ENCODE peak calls at places on chromosomes 11 and 22, in eight cellular contexts. One of them, this sample, is unnamed.

GRCh38 chr11:115256326-115257197 is 247.7 kb downstream of the CADM1 start:
- DNase-seq in activated CD4-positive, alpha-beta memory T cell treated with anti-CD3 and anti-CD28 coated beads, Interleukin-2, amount 10 ng/mL, durations not matched to agents 7 days and 5 days: no peak
- DNase-seq in effector CD4-positive, alpha-beta T cell: no peak
- DNase-seq in endothelial cell: peak; percentile 12
- DNase-seq in stimulated activated CD8-positive, alpha-beta memory T cell treated with anti-CD3 and anti-CD28 coated beads, Interleukin-7, amount 100 ng/mL, for 48 hours: no peak
- DNase-seq in T-helper 2 cell: no peak
- DNase-seq in sciatic nerve: no peak
- DNase-seq in HepG2: no peak
- DNase-seq in this sample: peak; percentile 84

GRCh38 chr11:30422828-30423648 is 100.1 kb downstream of the ARL14EP start:
- DNase-seq in activated CD4-positive, alpha-beta memory T cell treated with anti-CD3 and anti-CD28 coated beads, Interleukin-2, amount 10 ng/mL, durations not matched to agents 7 days and 5 days: no peak
- DNase-seq in effector CD4-positive, alpha-beta T cell: no peak
- DNase-seq in endothelial cell: no peak
- DNase-seq in stimulated activated CD8-positive, alpha-beta memory T cell treated with anti-CD3 and anti-CD28 coated beads, Interleukin-7, amount 100 ng/mL, for 48 hours: no peak
- DNase-seq in T-helper 2 cell: no peak
- DNase-seq in sciatic nerve: no peak
- DNase-seq in HepG2: no peak
- DNase-seq in this sample: peak; percentile 64

GRCh38 chr11:71406681-71407080 is 41.5 kb downstream of the DHCR7 start:
- DNase-seq in activated CD4-positive, alpha-beta memory T cell treated with anti-CD3 and anti-CD28 coated beads, Interleukin-2, amount 10 ng/mL, durations not matched to agents 7 days and 5 days: no peak
- DNase-seq in effector CD4-positive, alpha-beta T cell: no peak
- DNase-seq in endothelial cell: no peak
- DNase-seq in stimulated activated CD8-positive, alpha-beta memory T cell treated with anti-CD3 and anti-CD28 coated beads, Interleukin-7, amount 100 ng/mL, for 48 hours: no peak
- DNase-seq in T-helper 2 cell: no peak
- DNase-seq in sciatic nerve: no peak
- DNase-seq in HepG2: no peak
- DNase-seq in this sample: no peak

GRCh38 chr11:59011672-59012071 is 72.4 kb downstream of the GLYATL1 start:
- DNase-seq in activated CD4-positive, alpha-beta memory T cell treated with anti-CD3 and anti-CD28 coated beads, Interleukin-2, amount 10 ng/mL, durations not matched to agents 7 days and 5 days: no peak
- DNase-seq in effector CD4-positive, alpha-beta T cell: no peak
- DNase-seq in endothelial cell: no peak
- DNase-seq in stimulated activated CD8-positive, alpha-beta memory T cell treated with anti-CD3 and anti-CD28 coated beads, Interleukin-7, amount 100 ng/mL, for 48 hours: no peak
- DNase-seq in T-helper 2 cell: no peak
- DNase-seq in sciatic nerve: no peak
- DNase-seq in HepG2: no peak
- DNase-seq in this sample: peak; percentile 85

GRCh38 chr11:12159351-12160099 is 49.1 kb downstream of the MICAL2 start:
- DNase-seq in activated CD4-positive, alpha-beta memory T cell treated with anti-CD3 and anti-CD28 coated beads, Interleukin-2, amount 10 ng/mL, durations not matched to agents 7 days and 5 days: no peak
- DNase-seq in effector CD4-positive, alpha-beta T cell: no peak
- DNase-seq in endothelial cell: no peak
- DNase-seq in stimulated activated CD8-positive, alpha-beta memory T cell treated with anti-CD3 and anti-CD28 coated beads, Interleukin-7, amount 100 ng/mL, for 48 hours: no peak
- DNase-seq in T-helper 2 cell: no peak
- DNase-seq in sciatic nerve: no peak
- DNase-seq in HepG2: no peak
- DNase-seq in this sample: peak; percentile 33

GRCh38 chr11:66222358-66223149 is 45.9 kb upstream of the RAB1B start:
- DNase-seq in activated CD4-positive, alpha-beta memory T cell treated with anti-CD3 and anti-CD28 coated beads, Interleukin-2, amount 10 ng/mL, durations not matched to agents 7 days and 5 days: peak; percentile 93
- DNase-seq in effector CD4-positive, alpha-beta T cell: peak; percentile 91
- DNase-seq in endothelial cell: peak; percentile 86
- DNase-seq in stimulated activated CD8-positive, alpha-beta memory T cell treated with anti-CD3 and anti-CD28 coated beads, Interleukin-7, amount 100 ng/mL, for 48 hours: peak; percentile 89
- DNase-seq in T-helper 2 cell: peak; percentile 91
- DNase-seq in sciatic nerve: peak; percentile 93
- DNase-seq in HepG2: peak; percentile 93
- DNase-seq in this sample: peak; percentile 96

GRCh38 chr22:50710221-50710620 is 27.8 kb upstream of the ACR start:
- DNase-seq in activated CD4-positive, alpha-beta memory T cell treated with anti-CD3 and anti-CD28 coated beads, Interleukin-2, amount 10 ng/mL, durations not matched to agents 7 days and 5 days: no peak
- DNase-seq in effector CD4-positive, alpha-beta T cell: no peak
- DNase-seq in endothelial cell: no peak
- DNase-seq in stimulated activated CD8-positive, alpha-beta memory T cell treated with anti-CD3 and anti-CD28 coated beads, Interleukin-7, amount 100 ng/mL, for 48 hours: no peak
- DNase-seq in T-helper 2 cell: no peak
- DNase-seq in sciatic nerve: no peak
- DNase-seq in HepG2: no peak
- DNase-seq in this sample: peak; percentile 35

GRCh38 chr11:72012897-72013721 is 14.4 kb downstream of the IL18BP start:
- DNase-seq in activated CD4-positive, alpha-beta memory T cell treated with anti-CD3 and anti-CD28 coated beads, Interleukin-2, amount 10 ng/mL, durations not matched to agents 7 days and 5 days: no peak
- DNase-seq in effector CD4-positive, alpha-beta T cell: no peak
- DNase-seq in endothelial cell: no peak
- DNase-seq in stimulated activated CD8-positive, alpha-beta memory T cell treated with anti-CD3 and anti-CD28 coated beads, Interleukin-7, amount 100 ng/mL, for 48 hours: no peak
- DNase-seq in T-helper 2 cell: no peak
- DNase-seq in sciatic nerve: peak; percentile 74
- DNase-seq in HepG2: no peak
- DNase-seq in this sample: no peak

GRCh38 chr11:72584293-72584921 is 89.8 kb downstream of the PDE2A start:
- DNase-seq in activated CD4-positive, alpha-beta memory T cell treated with anti-CD3 and anti-CD28 coated beads, Interleukin-2, amount 10 ng/mL, durations not matched to agents 7 days and 5 days: peak; percentile 72
- DNase-seq in effector CD4-positive, alpha-beta T cell: peak; percentile 23
- DNase-seq in endothelial cell: peak; percentile 36
- DNase-seq in stimulated activated CD8-positive, alpha-beta memory T cell treated with anti-CD3 and anti-CD28 coated beads, Interleukin-7, amount 100 ng/mL, for 48 hours: no peak
- DNase-seq in T-helper 2 cell: peak; percentile 42
- DNase-seq in sciatic nerve: peak; percentile 79
- DNase-seq in HepG2: no peak
- DNase-seq in this sample: peak; percentile 83

GRCh38 chr11:1842149-1843097 is 3.6 kb downstream of the TNNI2 start:
- DNase-seq in activated CD4-positive, alpha-beta memory T cell treated with anti-CD3 and anti-CD28 coated beads, Interleukin-2, amount 10 ng/mL, durations not matched to agents 7 days and 5 days: no peak
- DNase-seq in effector CD4-positive, alpha-beta T cell: no peak
- DNase-seq in endothelial cell: no peak
- DNase-seq in stimulated activated CD8-positive, alpha-beta memory T cell treated with anti-CD3 and anti-CD28 coated beads, Interleukin-7, amount 100 ng/mL, for 48 hours: no peak
- DNase-seq in T-helper 2 cell: no peak
- DNase-seq in sciatic nerve: no peak
- DNase-seq in HepG2: peak; percentile 67
- DNase-seq in this sample: no peak

GRCh38 chr11:104254347-104254746 is 90.4 kb upstream of the PDGFD start:
- DNase-seq in activated CD4-positive, alpha-beta memory T cell treated with anti-CD3 and anti-CD28 coated beads, Interleukin-2, amount 10 ng/mL, durations not matched to agents 7 days and 5 days: peak; percentile 36
- DNase-seq in effector CD4-positive, alpha-beta T cell: no peak
- DNase-seq in endothelial cell: peak; percentile 77
- DNase-seq in stimulated activated CD8-positive, alpha-beta memory T cell treated with anti-CD3 and anti-CD28 coated beads, Interleukin-7, amount 100 ng/mL, for 48 hours: peak; percentile 10
- DNase-seq in T-helper 2 cell: no peak
- DNase-seq in sciatic nerve: peak; percentile 49
- DNase-seq in HepG2: peak; percentile 24
- DNase-seq in this sample: peak; percentile 93

GRCh38 chr11:97110376-97110775 is 720.6 kb downstream of the JRKL start:
- DNase-seq in activated CD4-positive, alpha-beta memory T cell treated with anti-CD3 and anti-CD28 coated beads, Interleukin-2, amount 10 ng/mL, durations not matched to agents 7 days and 5 days: no peak
- DNase-seq in effector CD4-positive, alpha-beta T cell: no peak
- DNase-seq in endothelial cell: no peak
- DNase-seq in stimulated activated CD8-positive, alpha-beta memory T cell treated with anti-CD3 and anti-CD28 coated beads, Interleukin-7, amount 100 ng/mL, for 48 hours: no peak
- DNase-seq in T-helper 2 cell: no peak
- DNase-seq in sciatic nerve: no peak
- DNase-seq in HepG2: no peak
- DNase-seq in this sample: no peak

GRCh38 chr11:2299773-2300172 is 1.9 kb downstream of the C11orf21 start:
- DNase-seq in activated CD4-positive, alpha-beta memory T cell treated with anti-CD3 and anti-CD28 coated beads, Interleukin-2, amount 10 ng/mL, durations not matched to agents 7 days and 5 days: no peak
- DNase-seq in effector CD4-positive, alpha-beta T cell: no peak
- DNase-seq in endothelial cell: no peak
- DNase-seq in stimulated activated CD8-positive, alpha-beta memory T cell treated with anti-CD3 and anti-CD28 coated beads, Interleukin-7, amount 100 ng/mL, for 48 hours: no peak
- DNase-seq in T-helper 2 cell: no peak
- DNase-seq in sciatic nerve: no peak
- DNase-seq in HepG2: no peak
- DNase-seq in this sample: peak; percentile 40

GRCh38 chr22:36236338-36237319 is 2.7 kb downstream of the APOL2 start:
- DNase-seq in activated CD4-positive, alpha-beta memory T cell treated with anti-CD3 and anti-CD28 coated beads, Interleukin-2, amount 10 ng/mL, durations not matched to agents 7 days and 5 days: no peak
- DNase-seq in effector CD4-positive, alpha-beta T cell: no peak
- DNase-seq in endothelial cell: no peak
- DNase-seq in stimulated activated CD8-positive, alpha-beta memory T cell treated with anti-CD3 and anti-CD28 coated beads, Interleukin-7, amount 100 ng/mL, for 48 hours: no peak
- DNase-seq in T-helper 2 cell: no peak
- DNase-seq in sciatic nerve: no peak
- DNase-seq in HepG2: no peak
- DNase-seq in this sample: no peak

GRCh38 chr11:37804666-37805065 is 1206.6 kb upstream of the RAG2 start:
- DNase-seq in activated CD4-positive, alpha-beta memory T cell treated with anti-CD3 and anti-CD28 coated beads, Interleukin-2, amount 10 ng/mL, durations not matched to agents 7 days and 5 days: no peak
- DNase-seq in effector CD4-positive, alpha-beta T cell: no peak
- DNase-seq in endothelial cell: no peak
- DNase-seq in stimulated activated CD8-positive, alpha-beta memory T cell treated with anti-CD3 and anti-CD28 coated beads, Interleukin-7, amount 100 ng/mL, for 48 hours: no peak
- DNase-seq in T-helper 2 cell: no peak
- DNase-seq in sciatic nerve: no peak
- DNase-seq in HepG2: no peak
- DNase-seq in this sample: no peak

GRCh38 chr11:62921573-62922188 is 518 bp upstream of the CHRM1 start:
- DNase-seq in activated CD4-positive, alpha-beta memory T cell treated with anti-CD3 and anti-CD28 coated beads, Interleukin-2, amount 10 ng/mL, durations not matched to agents 7 days and 5 days: no peak
- DNase-seq in effector CD4-positive, alpha-beta T cell: no peak
- DNase-seq in endothelial cell: no peak
- DNase-seq in stimulated activated CD8-positive, alpha-beta memory T cell treated with anti-CD3 and anti-CD28 coated beads, Interleukin-7, amount 100 ng/mL, for 48 hours: no peak
- DNase-seq in T-helper 2 cell: no peak
- DNase-seq in sciatic nerve: no peak
- DNase-seq in HepG2: no peak
- DNase-seq in this sample: peak; percentile 55

GRCh38 chr22:28883917-28884753 is 763 bp downstream of the ZNRF3 start:
- DNase-seq in activated CD4-positive, alpha-beta memory T cell treated with anti-CD3 and anti-CD28 coated beads, Interleukin-2, amount 10 ng/mL, durations not matched to agents 7 days and 5 days: peak; percentile 24
- DNase-seq in effector CD4-positive, alpha-beta T cell: peak; percentile 35
- DNase-seq in endothelial cell: peak; percentile 41
- DNase-seq in stimulated activated CD8-positive, alpha-beta memory T cell treated with anti-CD3 and anti-CD28 coated beads, Interleukin-7, amount 100 ng/mL, for 48 hours: no peak
- DNase-seq in T-helper 2 cell: peak; percentile 40
- DNase-seq in sciatic nerve: peak; percentile 68
- DNase-seq in HepG2: no peak
- DNase-seq in this sample: peak; percentile 88

GRCh38 chr11:130671801-130672700 is 223.6 kb downstream of the ADAMTS15 start:
- DNase-seq in activated CD4-positive, alpha-beta memory T cell treated with anti-CD3 and anti-CD28 coated beads, Interleukin-2, amount 10 ng/mL, durations not matched to agents 7 days and 5 days: no peak
- DNase-seq in effector CD4-positive, alpha-beta T cell: no peak
- DNase-seq in endothelial cell: no peak
- DNase-seq in stimulated activated CD8-positive, alpha-beta memory T cell treated with anti-CD3 and anti-CD28 coated beads, Interleukin-7, amount 100 ng/mL, for 48 hours: no peak
- DNase-seq in T-helper 2 cell: no peak
- DNase-seq in sciatic nerve: peak; percentile 71
- DNase-seq in HepG2: no peak
- DNase-seq in this sample: peak; percentile 58

GRCh38 chr11:12674571-12674935 is 332 bp downstream of the TEAD1 start:
- DNase-seq in activated CD4-positive, alpha-beta memory T cell treated with anti-CD3 and anti-CD28 coated beads, Interleukin-2, amount 10 ng/mL, durations not matched to agents 7 days and 5 days: peak; percentile 24
- DNase-seq in effector CD4-positive, alpha-beta T cell: no peak
- DNase-seq in endothelial cell: no peak
- DNase-seq in stimulated activated CD8-positive, alpha-beta memory T cell treated with anti-CD3 and anti-CD28 coated beads, Interleukin-7, amount 100 ng/mL, for 48 hours: no peak
- DNase-seq in T-helper 2 cell: peak; percentile 9
- DNase-seq in sciatic nerve: no peak
- DNase-seq in HepG2: no peak
- DNase-seq in this sample: no peak

GRCh38 chr11:108405706-108406105 is 61.6 kb downstream of the C11orf65 start:
- DNase-seq in activated CD4-positive, alpha-beta memory T cell treated with anti-CD3 and anti-CD28 coated beads, Interleukin-2, amount 10 ng/mL, durations not matched to agents 7 days and 5 days: no peak
- DNase-seq in effector CD4-positive, alpha-beta T cell: no peak
- DNase-seq in endothelial cell: no peak
- DNase-seq in stimulated activated CD8-positive, alpha-beta memory T cell treated with anti-CD3 and anti-CD28 coated beads, Interleukin-7, amount 100 ng/mL, for 48 hours: no peak
- DNase-seq in T-helper 2 cell: no peak
- DNase-seq in sciatic nerve: no peak
- DNase-seq in HepG2: no peak
- DNase-seq in this sample: no peak

GRCh38 chr11:34263462-34264186 is 94.2 kb downstream of the ABTB2 start:
- DNase-seq in activated CD4-positive, alpha-beta memory T cell treated with anti-CD3 and anti-CD28 coated beads, Interleukin-2, amount 10 ng/mL, durations not matched to agents 7 days and 5 days: no peak
- DNase-seq in effector CD4-positive, alpha-beta T cell: no peak
- DNase-seq in endothelial cell: no peak
- DNase-seq in stimulated activated CD8-positive, alpha-beta memory T cell treated with anti-CD3 and anti-CD28 coated beads, Interleukin-7, amount 100 ng/mL, for 48 hours: no peak
- DNase-seq in T-helper 2 cell: no peak
- DNase-seq in sciatic nerve: no peak
- DNase-seq in HepG2: peak; percentile 36
- DNase-seq in this sample: peak; percentile 75

GRCh38 chr22:37472418-37473006 is 13.7 kb downstream of the MFNG start:
- DNase-seq in activated CD4-positive, alpha-beta memory T cell treated with anti-CD3 and anti-CD28 coated beads, Interleukin-2, amount 10 ng/mL, durations not matched to agents 7 days and 5 days: peak; percentile 48
- DNase-seq in effector CD4-positive, alpha-beta T cell: peak; percentile 30
- DNase-seq in endothelial cell: peak; percentile 53
- DNase-seq in stimulated activated CD8-positive, alpha-beta memory T cell treated with anti-CD3 and anti-CD28 coated beads, Interleukin-7, amount 100 ng/mL, for 48 hours: no peak
- DNase-seq in T-helper 2 cell: peak; percentile 33
- DNase-seq in sciatic nerve: no peak
- DNase-seq in HepG2: peak; percentile 46
- DNase-seq in this sample: peak; percentile 87

GRCh38 chr22:19772422-19772672 is 11.8 kb downstream of the TBX1 start:
- DNase-seq in activated CD4-positive, alpha-beta memory T cell treated with anti-CD3 and anti-CD28 coated beads, Interleukin-2, amount 10 ng/mL, durations not matched to agents 7 days and 5 days: no peak
- DNase-seq in effector CD4-positive, alpha-beta T cell: no peak
- DNase-seq in endothelial cell: no peak
- DNase-seq in stimulated activated CD8-positive, alpha-beta memory T cell treated with anti-CD3 and anti-CD28 coated beads, Interleukin-7, amount 100 ng/mL, for 48 hours: no peak
- DNase-seq in T-helper 2 cell: no peak
- DNase-seq in sciatic nerve: no peak
- DNase-seq in HepG2: no peak
- DNase-seq in this sample: no peak

GRCh38 chr22:37198290-37199102 is 10.4 kb upstream of the C1QTNF6 start:
- DNase-seq in activated CD4-positive, alpha-beta memory T cell treated with anti-CD3 and anti-CD28 coated beads, Interleukin-2, amount 10 ng/mL, durations not matched to agents 7 days and 5 days: peak; percentile 91
- DNase-seq in effector CD4-positive, alpha-beta T cell: peak; percentile 90
- DNase-seq in endothelial cell: peak; percentile 91
- DNase-seq in stimulated activated CD8-positive, alpha-beta memory T cell treated with anti-CD3 and anti-CD28 coated beads, Interleukin-7, amount 100 ng/mL, for 48 hours: peak; percentile 77
- DNase-seq in T-helper 2 cell: peak; percentile 82
- DNase-seq in sciatic nerve: peak; percentile 95
- DNase-seq in HepG2: peak; percentile 80
- DNase-seq in this sample: peak; percentile 94

GRCh38 chr22:46121523-46122287 is 28.6 kb upstream of the PPARA start:
- DNase-seq in activated CD4-positive, alpha-beta memory T cell treated with anti-CD3 and anti-CD28 coated beads, Interleukin-2, amount 10 ng/mL, durations not matched to agents 7 days and 5 days: no peak
- DNase-seq in effector CD4-positive, alpha-beta T cell: no peak
- DNase-seq in endothelial cell: no peak
- DNase-seq in stimulated activated CD8-positive, alpha-beta memory T cell treated with anti-CD3 and anti-CD28 coated beads, Interleukin-7, amount 100 ng/mL, for 48 hours: no peak
- DNase-seq in T-helper 2 cell: no peak
- DNase-seq in sciatic nerve: no peak
- DNase-seq in HepG2: no peak
- DNase-seq in this sample: no peak